ENCODE peak calls at places on chromosomes 5 and 9, in eight cellular contexts. M is gastrocnemius medialis; F is ovary; R is OCI-LY7; P is GM23248; O is stomach; S is neural progenitor cell; A is CD8-positive, alpha-beta T cell. V is an unnamed sample.

GRCh38 chr5:139210585-139210984 is 12.4 kb upstream of the SIL1 start:
- DNase-seq in M (no peak), F (no peak), R (no peak), P (no peak), O (no peak), S (peak; percentile 28), A (no peak), V (no peak)

GRCh38 chr5:103347729-103348128 is 89.2 kb downstream of the MACIR start:
- DNase-seq in M (no peak), F (no peak), R (no peak), P (no peak), O (no peak), S (no peak), A (no peak), V (no peak)

GRCh38 chr9:97615439-97616072 is 17.6 kb downstream of the TSTD2 start:
- DNase-seq in M (no peak), F (peak; percentile 79), R (peak; percentile 65), P (peak; percentile 70), O (peak; percentile 74), S (peak; percentile 72), A (peak; percentile 44), V (peak; percentile 83)

GRCh38 chr5:138955013-138955660 is 80.0 kb upstream of the LRRTM2 start:
- DNase-seq in M (peak; percentile 60), F (no peak), R (no peak), P (no peak), O (peak; percentile 24), S (no peak), A (no peak), V (no peak)

GRCh38 chr9:92295827-92296258 is 2.3 kb upstream of the IARS1 start:
- DNase-seq in M (no peak), F (no peak), R (peak; percentile 74), P (no peak), O (no peak), S (peak; percentile 11), A (no peak), V (no peak)

GRCh38 chr5:179195561-179196419 is 135.6 kb downstream of the ZNF354C start:
- DNase-seq in M (no peak), F (no peak), R (no peak), P (no peak), O (no peak), S (no peak), A (no peak), V (no peak)

GRCh38 chr9:134619456-134619982 is 22.1 kb upstream of the COL5A1 start:
- DNase-seq in M (no peak), F (no peak), R (no peak), P (no peak), O (no peak), S (no peak), A (no peak), V (peak; percentile 52)

GRCh38 chr5:67338416-67338815 is 141.8 kb upstream of the CD180 start:
- DNase-seq in M (no peak), F (no peak), R (no peak), P (peak; percentile 7), O (no peak), S (no peak), A (no peak), V (no peak)

GRCh38 chr5:54243483-54244080 is 66.8 kb downstream of the ARL15 start:
- DNase-seq in M (no peak), F (no peak), R (peak; percentile 46), P (peak; percentile 66), O (no peak), S (peak; percentile 58), A (no peak), V (no peak)

GRCh38 chr5:120735076-120735475 is 271.0 kb downstream of the PRR16 start:
- DNase-seq in M (no peak), F (no peak), R (no peak), P (no peak), O (no peak), S (no peak), A (no peak), V (no peak)

GRCh38 chr9:124262596-124263045 is 4.9 kb downstream of the NEK6 start:
- DNase-seq in M (no peak), F (no peak), R (no peak), P (no peak), O (no peak), S (peak; percentile 74), A (no peak), V (no peak)

GRCh38 chr5:169356181-169356580 is 55.2 kb upstream of the SLIT3 start:
- DNase-seq in M (no peak), F (no peak), R (no peak), P (no peak), O (no peak), S (no peak), A (no peak), V (no peak)

GRCh38 chr5:97208714-97209113 is 25.7 kb upstream of the RIOK2 start:
- DNase-seq in M (no peak), F (no peak), R (no peak), P (no peak), O (no peak), S (no peak), A (no peak), V (no peak)

GRCh38 chr5:141039517-141039916 is 11.7 kb upstream of the PCDHB1 start:
- DNase-seq in M (no peak), F (no peak), R (no peak), P (no peak), O (no peak), S (no peak), A (no peak), V (no peak)

GRCh38 chr9:127396808-127397721 is at the start of gene SLC2A8:
- DNase-seq in M (peak; percentile 99), F (peak; percentile 99), R (peak; percentile 100), P (peak; percentile 98), O (peak; percentile 99), S (peak; percentile 100), A (peak; percentile 92), V (peak; percentile 99)

GRCh38 chr9:2919347-2919746 is 75.5 kb upstream of the PUM3 start:
- DNase-seq in M (no peak), F (no peak), R (no peak), P (peak; percentile 60), O (no peak), S (no peak), A (no peak), V (no peak)
- H3K4me1 ChIP-seq in M (no peaks in the 10 kb centered on the region), F (no peaks in the 10 kb centered on the region), R (no peaks in the 10 kb centered on the region), P (no peaks in the 10 kb centered on the region), O (no peaks in the 10 kb centered on the region), S (peaks cover 10% of the 10 kb centered on the region), A (no peaks in the 10 kb centered on the region), V (no peaks in the 10 kb centered on the region)

DNA sequence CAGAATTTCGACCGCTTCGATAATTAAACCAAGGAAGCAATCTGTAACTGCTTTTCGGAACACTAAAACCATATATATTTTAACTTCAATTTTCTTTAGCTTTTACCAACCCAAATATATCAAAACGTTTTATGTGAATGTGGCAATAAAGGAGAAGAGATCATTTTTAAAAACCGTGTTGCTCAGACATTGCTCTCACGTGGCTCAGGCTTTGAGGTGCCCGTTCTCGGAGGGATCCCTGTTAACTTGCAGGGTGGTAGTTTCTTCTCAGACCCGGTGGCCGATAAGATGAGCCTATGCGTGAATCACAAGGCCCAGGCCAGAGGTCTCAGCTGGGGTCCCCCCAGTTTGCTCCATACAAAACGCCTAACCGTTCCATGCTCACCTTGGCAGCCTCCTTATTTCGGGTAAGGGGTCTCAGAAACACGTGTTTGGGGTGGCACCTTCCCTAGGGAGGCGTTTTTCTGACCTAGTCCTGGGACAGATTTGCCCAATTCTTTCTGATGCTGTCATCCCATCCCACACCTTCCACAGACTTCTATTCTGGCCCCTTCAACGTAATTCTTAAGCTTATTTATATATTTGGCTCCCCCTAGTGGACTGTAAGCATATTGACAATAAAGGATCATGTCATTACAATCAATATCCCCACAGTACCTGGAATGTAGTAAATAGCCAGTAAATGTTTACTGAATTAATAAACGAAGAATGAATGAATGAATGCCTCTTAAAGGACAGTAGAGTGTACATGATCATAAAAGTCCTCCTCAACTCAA is 48.2 kb downstream of the THBS4 start:
- DNase-seq in M (no peak), F (peak; percentile 57), R (peak; percentile 81), P (peak; percentile 94), O (no peak), S (peak; percentile 87), A (no peak), V (peak; percentile 61)
- H3K4me3 ChIP-seq in M (peak overlapping the region; percentile 38), F (peak overlapping the region; percentile 9), R (no peak overlapping the region), P (peak overlapping the region; percentile 72), O (peak overlapping the region; percentile 21), S (no peak overlapping the region), A (peak overlapping the region; percentile 25), V (peak overlapping the region; percentile 14)

GRCh38 chr9:129473523-129474244 is 147.2 kb downstream of the C9orf50 start:
- DNase-seq in M (no peak), F (peak; percentile 81), R (no peak), P (peak; percentile 88), O (no peak), S (no peak), A (no peak), V (peak; percentile 85)

GRCh38 chr9:129472651-129473102 is 148.2 kb downstream of the C9orf50 start:
- DNase-seq in M (no peak), F (no peak), R (no peak), P (peak; percentile 34), O (no peak), S (no peak), A (no peak), V (no peak)

GRCh38 chr9:129471201-129472019 is 149.5 kb downstream of the C9orf50 start:
- DNase-seq in M (no peak), F (no peak), R (no peak), P (no peak), O (no peak), S (no peak), A (no peak), V (no peak)

GRCh38 chr9:129476821-129477611 is 143.9 kb downstream of the C9orf50 start:
- DNase-seq in M (no peak), F (no peak), R (no peak), P (peak; percentile 50), O (no peak), S (no peak), A (no peak), V (no peak)

DNA sequence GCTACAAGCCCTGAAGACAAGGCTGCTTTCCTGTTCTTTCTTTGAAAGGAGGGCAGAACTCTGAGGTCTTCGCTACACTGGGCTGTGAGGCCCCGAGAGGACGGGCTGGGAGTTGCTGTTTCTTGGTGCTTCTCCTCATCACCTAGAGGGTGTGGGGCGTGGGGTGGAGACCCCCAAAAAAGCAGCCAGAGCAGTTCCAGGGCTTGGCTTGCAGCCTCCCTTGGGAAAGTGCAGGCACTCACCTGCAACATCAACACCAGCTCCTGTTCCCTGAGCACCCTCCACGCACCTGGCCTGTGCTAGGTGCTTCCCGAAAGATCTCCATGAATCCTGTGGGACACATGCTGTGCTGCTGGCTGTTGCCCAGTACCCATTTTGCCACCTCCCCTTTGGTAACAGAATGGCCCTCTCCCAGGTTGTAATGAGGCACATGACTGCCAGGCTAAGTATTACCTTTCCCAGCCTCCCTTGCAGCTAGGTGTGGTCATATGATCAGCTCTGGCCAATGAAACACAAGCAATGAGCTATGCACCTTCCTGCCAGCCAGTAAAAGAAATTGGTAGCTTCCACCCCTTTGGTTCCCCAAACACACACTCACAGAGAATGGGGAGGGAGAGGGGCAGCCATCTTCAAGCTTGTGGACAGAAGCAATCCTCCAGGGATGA is 146.0 kb downstream of the C9orf50 start:
- DNase-seq in M (no peak), F (no peak), R (no peak), P (peak; percentile 15), O (no peak), S (no peak), A (no peak), V (no peak)
- H3K27ac ChIP-seq in M (no peak overlapping the region), F (peak overlapping the region; percentile 87), R (no peak overlapping the region), P (peak overlapping the region; percentile 77), O (no peak overlapping the region), S (no peak overlapping the region), A (no peak overlapping the region), V (no peak overlapping the region)

DNA sequence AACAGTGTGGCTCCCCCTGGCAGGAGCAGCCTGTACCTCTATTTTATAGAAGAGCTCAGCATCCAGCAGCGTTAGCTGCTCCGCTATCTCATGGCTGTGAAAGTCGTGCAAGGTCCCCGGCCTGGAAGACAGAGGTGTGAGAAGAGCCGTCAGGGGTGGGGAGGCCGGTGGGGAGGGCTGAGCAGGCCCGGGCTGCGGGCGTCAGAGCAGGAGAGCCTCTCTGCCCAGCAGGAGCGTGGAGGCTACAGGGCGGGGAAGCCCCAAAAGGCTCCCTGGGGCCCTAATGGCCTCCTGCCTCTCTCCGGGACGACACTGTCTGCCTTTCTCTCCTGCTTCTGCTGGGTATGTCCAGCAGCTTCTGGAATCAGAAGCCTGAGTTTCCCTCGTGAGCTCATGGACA is 42.6 kb downstream of the PRRT1B start:
- DNase-seq in M (no peak), F (no peak), R (no peak), P (no peak), O (no peak), S (no peak), A (no peak), V (no peak)
- H3K4me1 ChIP-seq in M (no peaks in the 10 kb centered on the region), F (no peaks in the 10 kb centered on the region), R (peaks cover 4% of the 10 kb centered on the region), P (no peaks in the 10 kb centered on the region), O (peaks cover 32% of the 10 kb centered on the region), S (no peaks in the 10 kb centered on the region), A (peaks cover 48% of the 10 kb centered on the region), V (peaks cover 23% of the 10 kb centered on the region)

V was measured in right atrium auricular region.